ENCODE peak calls at places on chromosomes 3 and 15, in five cellular contexts. W is neural crest cell, P is colonic mucosa, Z is breast epithelium, J is psoas muscle. U is an unnamed sample.

GRCh38 chr3:171979081-171979480 is 60.3 kb upstream of the FNDC3B start:
- DNase-seq in W (no peak), P (no peak), Z (no peak), J (no peak), U (no peak)

GRCh38 chr3:45464336-45464809 is 76.0 kb downstream of the LARS2 start:
- DNase-seq in W (peak), P (no peak), Z (no peak), J (no peak), U (no peak)

GRCh38 chr15:34336947-34337556 is 529 bp downstream of the SLC12A6 start:
- DNase-seq in W (no peak), P (no peak), Z (no peak), J (no peak), U (no peak)

GRCh38 chr3:46989146-46989810 is 9.8 kb downstream of the NBEAL2 start:
- DNase-seq in W (no peak), P (no peak), Z (no peak), J (peak), U (no peak)

GRCh38 chr15:60580650-60581415 is 101.9 kb upstream of the ICE2 start:
- DNase-seq in W (no peak), P (no peak), Z (no peak), J (no peak), U (no peak)

GRCh38 chr15:38251726-38252480 is 733 bp upstream of the SPRED1 start:
- DNase-seq in W (peak), P (peak), Z (peak), J (peak), U (peak)

GRCh38 chr15:70235347-70235746 is 137.6 kb upstream of the TLE3 start:
- DNase-seq in W (no peak), P (no peak), Z (no peak), J (no peak), U (no peak)

GRCh38 chr3:22938739-22939138 is 264.4 kb upstream of the UBE2E2 start:
- DNase-seq in W (no peak), P (no peak), Z (no peak), J (no peak), U (no peak)

GRCh38 chr3:458614-459375 is 262.2 kb downstream of the CHL1 start:
- DNase-seq in W (no peak), P (no peak), Z (no peak), J (no peak), U (no peak)

GRCh38 chr15:24772709-24773373 is 97.3 kb downstream of the NPAP1 start:
- DNase-seq in W (peak), P (peak), Z (peak), J (peak), U (no peak)

GRCh38 chr3:149975919-149976318 is 5.2 kb upstream of the PFN2 start:
- DNase-seq in W (no peak), P (no peak), Z (no peak), J (no peak), U (peak)

GRCh38 chr3:120070263-120070981 is 23.8 kb downstream of the GSK3B start:
- DNase-seq in W (no peak), P (no peak), Z (no peak), J (no peak), U (no peak)

GRCh38 chr3:120067090-120067489 is 27.2 kb downstream of the GSK3B start:
- DNase-seq in W (no peak), P (no peak), Z (no peak), J (no peak), U (no peak)

GRCh38 chr3:120071259-120071658 is 23.0 kb downstream of the GSK3B start:
- DNase-seq in W (no peak), P (no peak), Z (no peak), J (no peak), U (no peak)

GRCh38 chr3:120077726-120078125 is 16.5 kb downstream of the GSK3B start:
- DNase-seq in W (no peak), P (no peak), Z (no peak), J (no peak), U (no peak)

GRCh38 chr3:120072867-120073525 is 21.3 kb downstream of the GSK3B start:
- DNase-seq in W (no peak), P (no peak), Z (no peak), J (no peak), U (no peak)
- TF ChIP-seq CTCF in W (no peak), P (no peak), Z (no peak), J (peak), U (no peak)

DNA sequence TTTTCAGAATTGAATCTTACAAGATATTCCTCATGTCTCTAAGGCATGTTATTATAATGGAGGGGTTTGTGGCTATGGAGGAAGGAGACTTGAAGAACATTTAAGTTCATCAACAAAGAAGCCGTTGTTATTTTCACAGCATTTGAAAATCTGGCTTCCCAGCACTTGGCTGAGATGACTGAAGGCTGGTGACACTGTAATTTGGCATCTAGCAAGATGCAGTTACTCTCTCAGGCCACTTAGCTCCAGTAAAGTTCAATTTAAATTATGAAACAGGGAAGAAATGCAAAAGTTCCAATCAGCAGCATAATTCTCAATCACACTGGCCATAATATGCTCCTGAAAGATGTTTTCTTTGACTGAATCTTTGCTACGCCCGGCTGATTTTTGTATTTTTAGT is 139.4 kb upstream of the NUDT16 start:
- DNase-seq in W (no peak), P (no peak), Z (no peak), J (no peak), U (no peak)
- TF ChIP-seq CTCF in W (no peak), P (no peak), Z (no peak), J (no peak), U (no peak)

DNA sequence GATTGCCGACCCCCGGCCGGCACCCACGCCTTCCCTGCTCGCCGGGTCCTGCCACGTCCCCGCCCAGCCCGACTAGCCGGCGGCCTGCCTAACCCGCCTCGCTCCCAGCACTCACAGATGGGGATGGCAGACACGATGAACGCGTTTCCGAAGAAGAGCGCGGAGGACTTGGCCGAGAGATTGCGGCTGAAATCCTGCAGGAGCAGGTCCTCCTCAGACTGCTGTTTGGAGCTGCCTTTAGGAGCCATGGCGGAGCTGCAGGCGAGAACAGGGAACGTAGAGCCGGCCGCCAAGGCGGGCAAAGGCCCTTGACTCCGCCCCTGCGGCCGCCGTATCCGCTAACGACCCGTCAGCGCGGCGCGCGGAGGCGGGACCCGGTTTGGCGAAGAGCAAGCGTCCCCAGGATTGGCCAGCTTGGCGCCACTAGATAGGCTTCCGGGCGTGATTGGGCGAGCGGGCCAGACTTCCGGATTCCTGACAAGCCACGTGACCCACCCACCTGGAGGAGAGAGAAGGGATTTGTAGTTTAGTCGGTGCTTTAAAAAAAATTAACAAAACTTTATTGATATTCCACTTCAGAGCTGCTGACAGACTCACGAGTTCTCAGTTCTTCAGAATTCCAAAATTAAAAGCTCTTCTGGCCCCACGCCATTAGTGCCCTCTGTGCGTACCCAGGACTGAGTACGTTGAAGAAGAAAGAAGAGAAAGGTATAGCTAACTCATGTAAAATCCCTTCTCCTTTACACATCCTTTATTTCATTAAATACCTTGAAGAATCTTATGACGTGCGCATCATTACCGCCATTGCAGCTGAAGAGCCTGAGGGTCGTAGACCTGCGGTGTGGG is at the start of gene SSR3:
- DNase-seq in W (peak), P (peak), Z (peak), J (peak), U (peak)
- TF ChIP-seq CTCF in W (no peak), P (no peak), Z (peak), J (peak), U (no peak)

GRCh38 chr15:68793776-68794175 is 26.9 kb downstream of the ANP32A start:
- DNase-seq in W (no peak), P (no peak), Z (no peak), J (no peak), U (no peak)

GRCh38 chr15:68795298-68795848 is 25.3 kb downstream of the ANP32A start:
- DNase-seq in W (peak), P (peak), Z (peak), J (peak), U (peak)

GRCh38 chr15:68796576-68796975 is 24.1 kb downstream of the ANP32A start:
- DNase-seq in W (no peak), P (no peak), Z (no peak), J (no peak), U (no peak)

GRCh38 chr15:68794307-68794706 is 26.4 kb downstream of the ANP32A start:
- DNase-seq in W (no peak), P (no peak), Z (no peak), J (no peak), U (no peak)

DNA sequence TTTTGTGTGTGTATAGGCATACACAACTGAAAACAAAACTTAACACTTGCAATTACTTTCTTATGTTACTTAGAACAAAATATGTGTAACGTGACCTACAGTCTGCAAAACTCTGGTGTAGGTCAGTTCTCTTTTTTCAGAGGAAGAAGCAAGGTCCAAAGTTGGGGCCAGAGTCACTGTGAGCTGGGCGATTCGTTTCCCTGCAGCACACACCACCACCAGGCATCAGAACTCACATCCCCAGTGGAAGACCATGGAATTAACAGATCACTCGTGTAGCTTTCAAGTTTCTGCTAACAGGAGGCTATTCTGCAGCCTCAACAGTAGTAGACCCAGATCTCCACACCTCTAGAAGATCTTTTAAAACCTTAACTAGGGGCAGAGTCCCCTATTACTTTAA is 25.8 kb downstream of the ANP32A start:
- DNase-seq in W (no peak), P (no peak), Z (no peak), J (no peak), U (no peak)
- TF ChIP-seq CTCF in W (no peak), P (no peak), Z (no peak), J (no peak), U (no peak)